ENCODE peak calls at places on chromosome 16, in eight cellular contexts. K, L, B, I, P, F, Y and G are unnamed samples.

GRCh38 chr16:75860654-75861053 is 134.4 kb upstream of the CPHXL start:
- DNase-seq in Y (no peak), P (no peak), L (no peak), F (no peak), I (no peak), K (no peak), B (peak; percentile 21), G (no peak)

GRCh38 chr16:58768145-58768544 is 34.0 kb upstream of the GOT2 start:
- DNase-seq in B (no peak), F (no peak), K (no peak), P (no peak), Y (no peak), I (no peak), L (no peak), G (no peak)

GRCh38 chr16:3879258-3879886 is 1.1 kb downstream of the CREBBP start:
- DNase-seq in L (peak; percentile 10), I (no peak), K (peak; percentile 38), B (no peak), P (peak; percentile 45), F (no peak), Y (peak; percentile 27), G (peak; percentile 26)

GRCh38 chr16:83954577-83955016 is 1.6 kb downstream of the OSGIN1 start:
- DNase-seq in I (peak; percentile 33), F (no peak), P (no peak), Y (peak; percentile 56), B (peak; percentile 28), L (peak; percentile 53), K (peak; percentile 87), G (no peak)

GRCh38 chr16:84582958-84583516 is 34.8 kb downstream of the COTL1 start:
- DNase-seq in I (peak; percentile 68), B (peak; percentile 31), Y (no peak), P (no peak), F (no peak), L (no peak), K (peak; percentile 53), G (no peak)

GRCh38 chr16:76583466-76583865 is 306.3 kb downstream of the CNTNAP4 start:
- DNase-seq in Y (no peak), K (peak; percentile 16), P (peak; percentile 19), B (peak; percentile 27), F (no peak), I (peak; percentile 20), L (peak; percentile 5), G (no peak)

GRCh38 chr16:74738134-74738541 is 36.5 kb downstream of the FA2H start:
- DNase-seq in P (no peak), I (no peak), K (no peak), L (peak; percentile 77), B (no peak), F (no peak), Y (peak; percentile 75), G (no peak)

GRCh38 chr16:17350212-17350611 is 120.5 kb downstream of the XYLT1 start:
- DNase-seq in Y (no peak), L (no peak), B (peak; percentile 78), P (no peak), I (no peak), K (no peak), F (no peak), G (no peak)

GRCh38 chr16:83420206-83420760 is 387.5 kb upstream of the HSBP1 start:
- DNase-seq in I (peak; percentile 48), P (no peak), L (peak; percentile 22), K (no peak), Y (no peak), F (no peak), B (peak; percentile 25), G (no peak)

GRCh38 chr16:83854420-83854819 is 44.5 kb upstream of the MLYCD start:
- DNase-seq in K (no peak), P (no peak), L (no peak), B (no peak), I (no peak), F (no peak), Y (no peak), G (no peak)

GRCh38 chr16:3472878-3473595 is 22.3 kb downstream of the C16orf90 start:
- DNase-seq in F (no peak), L (no peak), P (no peak), B (peak; percentile 51), Y (no peak), K (no peak), I (peak; percentile 13), G (no peak)

GRCh38 chr16:68994324-68994723 is 111.1 kb upstream of the HAS3 start:
- DNase-seq in L (no peak), F (no peak), P (no peak), B (no peak), I (no peak), K (no peak), Y (no peak), G (no peak)

GRCh38 chr16:15747937-15748336 is 97.9 kb downstream of the NDE1 start:
- DNase-seq in B (no peak), Y (no peak), F (no peak), I (no peak), L (no peak), P (no peak), K (no peak), G (no peak)

GRCh38 chr16:81526199-81526598 is 81.6 kb downstream of the CMIP start:
- DNase-seq in P (no peak), I (no peak), B (peak; percentile 24), L (no peak), F (no peak), K (peak; percentile 64), Y (no peak), G (no peak)

DNA sequence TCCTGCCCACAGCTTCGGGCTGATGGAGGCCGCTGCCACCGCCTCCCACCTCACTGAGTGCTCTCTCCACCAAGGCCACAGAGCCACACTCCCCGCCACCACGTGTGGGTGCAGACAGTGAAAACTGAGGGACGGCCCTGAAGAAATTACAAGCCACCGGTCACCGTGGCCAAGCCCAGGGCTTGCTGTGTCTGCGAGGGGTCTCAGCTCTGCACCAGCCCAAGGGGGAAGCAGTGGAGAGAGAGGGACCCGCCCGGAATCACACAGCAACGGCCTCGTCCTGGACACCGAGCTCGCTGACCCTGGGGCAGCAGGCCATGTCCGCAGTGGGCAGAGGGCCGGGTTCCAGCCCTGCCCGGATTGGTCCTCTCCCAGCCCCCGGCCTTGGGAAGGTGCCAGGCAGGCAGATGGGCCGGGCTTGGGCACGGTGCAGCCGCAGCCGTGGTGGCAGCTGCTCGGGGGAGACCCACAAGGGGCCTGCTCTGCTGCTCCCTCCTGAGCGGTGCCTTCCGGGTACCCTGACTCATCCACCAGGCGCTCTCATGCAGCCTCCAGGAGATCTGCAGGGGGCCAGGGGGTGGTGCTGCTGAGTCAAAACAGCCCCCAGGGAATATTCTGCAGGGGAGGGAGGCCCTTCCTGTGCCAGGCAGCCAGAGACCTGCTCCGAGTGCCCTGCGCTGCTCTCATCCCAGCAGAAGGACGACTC is 52.0 kb downstream of the CBFA2T3 start:
- DNase-seq in I (peak; percentile 59), B (peak; percentile 87), Y (no peak), F (peak; percentile 19), L (peak; percentile 80), P (peak; percentile 50), K (peak; percentile 97), G (no peak)
- TF ChIP-seq CTCF in I (peak; percentile 47), B (peak; percentile 35), Y (no peak), F (peak; percentile 32), L (peak; percentile 50), P (no peak), K (peak; percentile 48), G (no peak)

DNA sequence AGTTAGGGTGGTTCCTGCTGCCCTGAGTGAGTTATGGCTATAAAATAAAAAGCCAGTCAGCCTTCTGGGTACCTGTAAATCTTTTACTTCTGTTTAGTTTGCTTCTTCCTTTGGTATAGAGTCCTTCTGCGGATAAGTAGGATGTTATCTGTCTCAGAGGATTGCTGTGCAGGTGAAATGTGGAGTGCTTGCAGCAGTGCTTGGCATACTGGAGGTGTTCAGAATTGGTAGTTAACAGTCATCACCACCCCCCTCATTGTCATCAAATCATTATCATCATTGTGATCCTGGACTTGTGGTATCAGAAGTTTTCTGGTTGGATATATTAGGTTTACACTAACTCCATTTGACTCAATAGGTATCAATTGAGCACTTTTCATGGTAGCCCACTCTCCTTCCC is 2.6 kb downstream of the LCMT1 start:
- DNase-seq in P (no peak), I (no peak), Y (no peak), K (no peak), B (no peak), F (no peak), L (no peak), G (no peak)
- TF ChIP-seq CTCF in P (no peak), I (no peak), Y (no peak), K (no peak), B (no peak), F (no peak), L (no peak), G (no peak)

DNA sequence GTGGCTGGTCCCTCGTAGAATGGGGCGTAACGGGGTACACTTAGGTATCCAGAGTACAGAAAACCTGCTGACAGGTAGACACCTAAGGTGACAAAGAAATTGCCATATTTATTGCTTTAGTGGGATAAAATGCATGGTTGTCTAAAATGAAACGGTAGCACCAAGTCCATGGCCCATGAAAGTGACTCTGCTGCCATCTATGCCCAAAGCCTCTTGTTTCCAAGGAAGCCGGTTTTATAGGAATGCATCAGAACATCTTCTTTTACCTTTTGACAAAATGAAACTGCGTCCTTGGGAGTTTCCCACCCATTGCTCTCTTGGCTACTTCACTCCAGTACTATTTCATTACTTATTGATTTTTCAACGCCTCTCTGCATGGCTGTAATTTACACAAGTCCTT is 151.3 kb upstream of the ZFHX3 start:
- DNase-seq in K (no peak), L (no peak), F (no peak), P (no peak), I (no peak), Y (no peak), B (no peak), G (no peak)
- TF ChIP-seq CTCF in K (no peak), L (peak; percentile 14), F (no peak), P (no peak), I (no peak), Y (no peak), B (no peak), G (no peak)

GRCh38 chr16:25063865-25064264 is 47.7 kb upstream of the LCMT1 start:
- DNase-seq in B (peak; percentile 50), I (no peak), Y (no peak), F (no peak), K (peak; percentile 75), L (no peak), P (peak; percentile 53), G (no peak)

GRCh38 chr16:25066747-25067631 is 44.6 kb upstream of the LCMT1 start:
- DNase-seq in B (peak; percentile 50), Y (peak; percentile 87), L (peak; percentile 38), F (peak; percentile 46), K (peak; percentile 82), P (peak; percentile 91), I (peak; percentile 65), G (peak; percentile 80)

GRCh38 chr16:25064967-25065366 is 46.6 kb upstream of the LCMT1 start:
- DNase-seq in I (peak; percentile 6), B (no peak), K (peak; percentile 80), Y (no peak), L (no peak), F (no peak), P (no peak), G (no peak)

GRCh38 chr16:25066426-25066746 is 45.2 kb upstream of the LCMT1 start:
- DNase-seq in L (no peak), I (no peak), P (no peak), Y (no peak), F (no peak), K (no peak), B (no peak), G (no peak)

GRCh38 chr16:25065899-25066298 is 45.6 kb upstream of the LCMT1 start:
- DNase-seq in K (no peak), I (no peak), P (no peak), F (no peak), Y (no peak), L (no peak), B (no peak), G (no peak)
- TF ChIP-seq CTCF in K (no peak), I (no peak), P (no peak), F (no peak), Y (no peak), L (no peak), B (no peak), G (no peak)